ENCODE peak calls at places on chromosomes 13 and 19, in six cellular contexts. L is MM.1S, S is uterus, X is psoas muscle, V is PC-3, N is ovary. B is an unnamed sample.

GRCh38 chr19:28393574-28394336 is 819.2 kb downstream of the UQCRFS1 start:
- DNase-seq in L (peak; percentile 84), S (no peak), X (no peak), V (no peak), N (no peak), B (no peak)

GRCh38 chr13:113941571-113942191 is 32.2 kb downstream of the C13orf46 start:
- DNase-seq in L (no peak), S (no peak), X (no peak), V (no peak), N (no peak), B (no peak)

GRCh38 chr13:36818483-36819063 is 449 bp upstream of the RFXAP start:
- DNase-seq in L (no peak), S (no peak), X (no peak), V (no peak), N (no peak), B (no peak)

GRCh38 chr19:47419789-47420188 is 462 bp upstream of the MEIS3 start:
- DNase-seq in L (no peak), S (no peak), X (no peak), V (no peak), N (no peak), B (no peak)

GRCh38 chr19:46875234-46875633 is 14.4 kb downstream of the ARHGAP35 start:
- DNase-seq in L (no peak), S (no peak), X (no peak), V (no peak), N (no peak), B (no peak)

GRCh38 chr19:40923934-40924391 is 41.9 kb upstream of the CYP2A7 start:
- DNase-seq in L (no peak), S (no peak), X (no peak), V (no peak), N (no peak), B (peak; percentile 62)

GRCh38 chr13:29496241-29496712 is 99.2 kb downstream of the SLC7A1 start:
- DNase-seq in L (no peak), S (peak; percentile 52), X (no peak), V (peak; percentile 41), N (peak; percentile 56), B (no peak)

GRCh38 chr19:45128109-45128508 is 32.7 kb downstream of the NKPD1 start:
- DNase-seq in L (no peak), S (no peak), X (no peak), V (no peak), N (no peak), B (no peak)

GRCh38 chr19:54451331-54451871 is 2.4 kb downstream of the LENG8 start:
- DNase-seq in L (no peak), S (no peak), X (peak; percentile 17), V (peak; percentile 21), N (no peak), B (peak; percentile 35)

GRCh38 chr19:52993342-52994178 is 20.2 kb upstream of the ERVV-1 start:
- DNase-seq in L (no peak), S (peak; percentile 81), X (peak; percentile 70), V (peak; percentile 79), N (peak; percentile 87), B (peak; percentile 82)

GRCh38 chr19:53849237-53849676 is 18.4 kb upstream of the MYADM start:
- DNase-seq in L (no peak), S (no peak), X (no peak), V (peak; percentile 49), N (no peak), B (no peak)

GRCh38 chr13:67416047-67416925 is 186.2 kb upstream of the PCDH9 start:
- DNase-seq in L (no peak), S (no peak), X (no peak), V (peak; percentile 45), N (no peak), B (no peak)

GRCh38 chr13:67421475-67421874 is 191.3 kb upstream of the PCDH9 start:
- DNase-seq in L (no peak), S (no peak), X (no peak), V (no peak), N (no peak), B (no peak)
- H3K4me1 ChIP-seq in L (no peaks in the 10 kb centered on the region), S (no peaks in the 10 kb centered on the region), X (no peaks in the 10 kb centered on the region), V (no peaks in the 10 kb centered on the region), N (no peaks in the 10 kb centered on the region), B (no peaks in the 10 kb centered on the region)

DNA sequence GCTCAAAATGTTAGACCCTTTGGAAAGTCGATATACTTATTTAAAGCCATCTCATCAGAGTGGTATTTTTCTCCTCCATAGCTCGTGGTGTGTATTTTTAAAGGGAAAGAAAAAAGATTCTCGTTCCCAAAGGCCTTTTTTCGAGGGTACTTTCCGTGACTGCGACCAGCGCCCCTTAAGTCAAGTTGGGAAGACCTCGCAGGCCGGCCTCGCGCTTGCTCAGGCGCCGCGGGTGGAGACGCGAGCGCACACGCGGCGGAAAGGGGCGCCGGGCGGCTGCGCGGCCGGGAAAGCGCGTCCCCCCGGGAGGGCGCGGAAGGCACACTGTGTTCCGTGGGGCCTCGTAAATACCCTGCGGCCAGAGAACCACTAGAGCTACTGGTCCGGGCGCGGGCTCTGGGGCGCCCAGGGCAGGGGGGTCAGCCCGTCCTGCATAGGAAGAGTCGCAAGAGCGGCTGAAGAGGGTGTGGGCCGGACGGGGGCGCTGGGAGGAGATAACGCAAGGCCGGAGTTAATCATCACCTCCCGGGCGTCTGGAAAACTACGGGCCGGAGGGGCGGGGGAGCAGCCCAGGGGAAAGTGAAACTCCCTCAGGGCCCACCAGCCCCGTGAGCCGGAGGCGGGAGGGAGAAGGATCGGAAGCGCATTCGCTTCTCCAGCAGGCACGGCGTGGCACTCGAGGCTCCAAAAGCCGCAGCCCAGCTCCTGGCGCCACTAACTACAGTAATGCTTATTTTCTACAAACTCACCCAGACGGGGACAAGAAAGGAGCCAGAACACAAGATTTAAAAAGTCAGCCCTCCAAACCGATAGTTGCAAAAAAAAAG is 1.2 kb upstream of the WBP4 start:
- DNase-seq in L (peak; percentile 67), S (peak; percentile 91), X (peak; percentile 94), V (peak; percentile 75), N (peak; percentile 94), B (peak; percentile 95)
- H3K4me1 ChIP-seq in L (peaks cover 7% of the 10 kb centered on the region), S (peaks cover 22% of the 10 kb centered on the region), X (peaks cover 67% of the 10 kb centered on the region), V (peaks cover 37% of the 10 kb centered on the region), N (peaks cover 7% of the 10 kb centered on the region), B (peaks cover 24% of the 10 kb centered on the region)

DNA sequence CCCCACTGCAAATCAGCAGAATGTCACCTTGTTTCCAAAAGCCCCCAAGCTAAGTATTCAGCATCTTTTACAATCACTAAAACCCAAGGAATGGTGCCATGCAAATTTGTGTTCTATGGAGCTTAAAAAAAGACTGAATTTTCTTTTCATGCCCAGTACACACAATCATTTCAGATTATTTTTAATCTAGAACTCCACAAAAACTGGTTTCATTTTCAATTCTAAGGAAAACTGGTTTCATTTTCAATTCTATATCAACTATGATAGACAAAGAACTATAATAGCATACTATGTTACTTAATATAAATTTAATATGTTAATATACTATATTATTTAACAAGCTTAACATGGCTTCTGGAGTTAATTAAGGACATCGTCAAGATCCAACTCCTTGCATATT is 88.4 kb upstream of the DOCK9 start:
- DNase-seq in L (peak; percentile 16), S (no peak), X (no peak), V (no peak), N (no peak), B (no peak)
- H3K4me1 ChIP-seq in L (peaks cover 14% of the 10 kb centered on the region), S (peaks cover 3% of the 10 kb centered on the region), X (no peaks in the 10 kb centered on the region), V (peaks cover 27% of the 10 kb centered on the region), N (peaks cover 2% of the 10 kb centered on the region), B (peaks cover 33% of the 10 kb centered on the region)

GRCh38 chr19:1252818-1253513 is 4.6 kb downstream of the MIDN start:
- DNase-seq in L (no peak), S (peak; percentile 95), X (peak; percentile 91), V (peak; percentile 79), N (peak; percentile 91), B (peak; percentile 95)

GRCh38 chr19:1250374-1251232 is 2.2 kb downstream of the MIDN start:
- DNase-seq in L (no peak), S (peak; percentile 63), X (no peak), V (no peak), N (peak; percentile 81), B (no peak)

GRCh38 chr19:1252221-1252817 is 3.9 kb downstream of the MIDN start:
- DNase-seq in L (no peak), S (no peak), X (peak; percentile 95), V (peak; percentile 81), N (peak; percentile 91), B (peak; percentile 96)

GRCh38 chr19:1251233-1251502 is 2.8 kb downstream of the MIDN start:
- DNase-seq in L (no peak), S (peak; percentile 67), X (no peak), V (peak; percentile 51), N (peak; percentile 77), B (peak; percentile 95)

GRCh38 chr19:1251503-1252220 is 3.3 kb downstream of the MIDN start:
- DNase-seq in L (no peak), S (no peak), X (peak; percentile 80), V (no peak), N (no peak), B (peak; percentile 90)
- H3K4me1 ChIP-seq in L (peaks cover 8% of the 10 kb centered on the region), S (no peaks in the 10 kb centered on the region), X (peaks cover 49% of the 10 kb centered on the region), V (peaks cover 23% of the 10 kb centered on the region), N (peaks cover 22% of the 10 kb centered on the region), B (peaks cover 57% of the 10 kb centered on the region)

GRCh38 chr19:18429717-18430416 is 8.1 kb downstream of the ISYNA1 start:
- DNase-seq in L (no peak), S (no peak), X (no peak), V (no peak), N (peak; percentile 61), B (no peak)

GRCh38 chr19:18428837-18429674 is 8.9 kb downstream of the ISYNA1 start:
- DNase-seq in L (peak; percentile 77), S (peak; percentile 81), X (peak; percentile 70), V (no peak), N (peak; percentile 93), B (peak; percentile 93)

GRCh38 chr19:18427080-18427751 is 8.0 kb downstream of the SSBP4 start:
- DNase-seq in L (no peak), S (no peak), X (no peak), V (no peak), N (no peak), B (peak; percentile 61)

GRCh38 chr19:18427752-18428131 is 8.5 kb downstream of the SSBP4 start:
- DNase-seq in L (no peak), S (no peak), X (no peak), V (no peak), N (no peak), B (no peak)

GRCh38 chr19:18428173-18428836 is 9.1 kb downstream of the SSBP4 start:
- DNase-seq in L (no peak), S (no peak), X (no peak), V (no peak), N (no peak), B (no peak)
- H3K4me1 ChIP-seq in L (peaks cover 4% of the 10 kb centered on the region), S (no peaks in the 10 kb centered on the region), X (peaks cover 38% of the 10 kb centered on the region), V (no peaks in the 10 kb centered on the region), N (peaks cover 26% of the 10 kb centered on the region), B (peaks cover 46% of the 10 kb centered on the region)

B was measured in left lung.